ENCODE peak calls at places on chromosomes 4 and X, in nine cellular contexts. One of them, this sample, is unnamed.

GRCh38 chr4:158811216-158811540 is 42.4 kb downstream of the FNIP2 start:
- DNase-seq in activated T-cell treated with anti-CD3 and anti-CD28 coated beads, Interleukin-2, amount 50 U/mL, for 1 hour: no peak
- DNase-seq in kidney glomerular epithelial cell: no peak
- DNase-seq in CD4-positive, alpha-beta T cell: no peak
- DNase-seq in aorta: no peak
- DNase-seq in AG09309: no peak
- DNase-seq in cardiac muscle cell: no peak
- DNase-seq in Peyer's patch: no peak
- DNase-seq in CD8-positive, alpha-beta memory T cell: no peak
- DNase-seq in this sample: no peak

GRCh38 chr4:89800012-89800516 is 36.9 kb downstream of the SNCA start:
- DNase-seq in aorta: no peak
- DNase-seq in Peyer's patch: no peak
- DNase-seq in activated T-cell treated with anti-CD3 and anti-CD28 coated beads, Interleukin-2, amount 50 U/mL, for 1 hour: no peak
- DNase-seq in CD4-positive, alpha-beta T cell: no peak
- DNase-seq in cardiac muscle cell: peak
- DNase-seq in CD8-positive, alpha-beta memory T cell: no peak
- DNase-seq in AG09309: no peak
- DNase-seq in kidney glomerular epithelial cell: no peak
- DNase-seq in this sample: no peak

GRCh38 chrX:55486736-55487135 is 2.9 kb downstream of the USP51 start:
- DNase-seq in CD8-positive, alpha-beta memory T cell: no peak
- DNase-seq in AG09309: no peak
- DNase-seq in activated T-cell treated with anti-CD3 and anti-CD28 coated beads, Interleukin-2, amount 50 U/mL, for 1 hour: no peak
- DNase-seq in Peyer's patch: no peak
- DNase-seq in kidney glomerular epithelial cell: no peak
- DNase-seq in cardiac muscle cell: peak
- DNase-seq in aorta: no peak
- DNase-seq in CD4-positive, alpha-beta T cell: no peak
- DNase-seq in this sample: peak

GRCh38 chrX:72123471-72124185 is 8.1 kb downstream of the RTL5 start:
- DNase-seq in activated T-cell treated with anti-CD3 and anti-CD28 coated beads, Interleukin-2, amount 50 U/mL, for 1 hour: no peak
- DNase-seq in CD4-positive, alpha-beta T cell: no peak
- DNase-seq in CD8-positive, alpha-beta memory T cell: no peak
- DNase-seq in cardiac muscle cell: peak
- DNase-seq in Peyer's patch: no peak
- DNase-seq in aorta: no peak
- DNase-seq in AG09309: no peak
- DNase-seq in kidney glomerular epithelial cell: no peak
- DNase-seq in this sample: no peak

GRCh38 chrX:153829549-153829798 is 870 bp downstream of the PDZD4 start:
- DNase-seq in Peyer's patch: no peak
- DNase-seq in cardiac muscle cell: no peak
- DNase-seq in CD4-positive, alpha-beta T cell: no peak
- DNase-seq in AG09309: no peak
- DNase-seq in activated T-cell treated with anti-CD3 and anti-CD28 coated beads, Interleukin-2, amount 50 U/mL, for 1 hour: no peak
- DNase-seq in CD8-positive, alpha-beta memory T cell: no peak
- DNase-seq in aorta: peak
- DNase-seq in kidney glomerular epithelial cell: no peak
- DNase-seq in this sample: no peak

GRCh38 chrX:47571896-47572295 is 10.3 kb upstream of the TIMP1 start:
- DNase-seq in Peyer's patch: no peak
- DNase-seq in CD8-positive, alpha-beta memory T cell: no peak
- DNase-seq in kidney glomerular epithelial cell: no peak
- DNase-seq in activated T-cell treated with anti-CD3 and anti-CD28 coated beads, Interleukin-2, amount 50 U/mL, for 1 hour: no peak
- DNase-seq in AG09309: no peak
- DNase-seq in cardiac muscle cell: no peak
- DNase-seq in CD4-positive, alpha-beta T cell: no peak
- DNase-seq in aorta: peak
- DNase-seq in this sample: no peak

GRCh38 chrX:49761481-49761880 is 65.7 kb upstream of the PAGE1 start:
- DNase-seq in Peyer's patch: no peak
- DNase-seq in aorta: no peak
- DNase-seq in activated T-cell treated with anti-CD3 and anti-CD28 coated beads, Interleukin-2, amount 50 U/mL, for 1 hour: no peak
- DNase-seq in CD8-positive, alpha-beta memory T cell: no peak
- DNase-seq in cardiac muscle cell: peak
- DNase-seq in AG09309: no peak
- DNase-seq in CD4-positive, alpha-beta T cell: no peak
- DNase-seq in kidney glomerular epithelial cell: no peak
- DNase-seq in this sample: no peak

GRCh38 chrX:102138064-102138463 is 4.2 kb downstream of the TCEAL6 start:
- DNase-seq in aorta: no peak
- DNase-seq in CD4-positive, alpha-beta T cell: no peak
- DNase-seq in AG09309: no peak
- DNase-seq in CD8-positive, alpha-beta memory T cell: no peak
- DNase-seq in kidney glomerular epithelial cell: no peak
- DNase-seq in activated T-cell treated with anti-CD3 and anti-CD28 coated beads, Interleukin-2, amount 50 U/mL, for 1 hour: no peak
- DNase-seq in cardiac muscle cell: no peak
- DNase-seq in Peyer's patch: no peak
- DNase-seq in this sample: no peak

GRCh38 chr4:80072607-80073361 is at the start of gene ANTXR2:
- DNase-seq in CD8-positive, alpha-beta memory T cell: peak
- DNase-seq in cardiac muscle cell: peak
- DNase-seq in kidney glomerular epithelial cell: peak
- DNase-seq in activated T-cell treated with anti-CD3 and anti-CD28 coated beads, Interleukin-2, amount 50 U/mL, for 1 hour: peak
- DNase-seq in AG09309: peak
- DNase-seq in Peyer's patch: peak
- DNase-seq in aorta: peak
- DNase-seq in CD4-positive, alpha-beta T cell: peak
- DNase-seq in this sample: peak

GRCh38 chr4:94827481-94828110 is 69.8 kb downstream of the BMPR1B start:
- DNase-seq in CD4-positive, alpha-beta T cell: no peak
- DNase-seq in kidney glomerular epithelial cell: peak
- DNase-seq in cardiac muscle cell: peak
- DNase-seq in Peyer's patch: no peak
- DNase-seq in activated T-cell treated with anti-CD3 and anti-CD28 coated beads, Interleukin-2, amount 50 U/mL, for 1 hour: no peak
- DNase-seq in aorta: no peak
- DNase-seq in CD8-positive, alpha-beta memory T cell: no peak
- DNase-seq in AG09309: peak
- DNase-seq in this sample: no peak

GRCh38 chr4:140025470-140025869 is 128.5 kb downstream of the MAML3 start:
- DNase-seq in CD4-positive, alpha-beta T cell: no peak
- DNase-seq in aorta: no peak
- DNase-seq in kidney glomerular epithelial cell: no peak
- DNase-seq in cardiac muscle cell: no peak
- DNase-seq in AG09309: no peak
- DNase-seq in activated T-cell treated with anti-CD3 and anti-CD28 coated beads, Interleukin-2, amount 50 U/mL, for 1 hour: no peak
- DNase-seq in CD8-positive, alpha-beta memory T cell: no peak
- DNase-seq in Peyer's patch: no peak
- DNase-seq in this sample: no peak

GRCh38 chr4:149371021-149371420 is 444.6 kb downstream of the IQCM start:
- DNase-seq in CD4-positive, alpha-beta T cell: no peak
- DNase-seq in kidney glomerular epithelial cell: peak
- DNase-seq in AG09309: peak
- DNase-seq in cardiac muscle cell: peak
- DNase-seq in CD8-positive, alpha-beta memory T cell: no peak
- DNase-seq in Peyer's patch: no peak
- DNase-seq in aorta: no peak
- DNase-seq in activated T-cell treated with anti-CD3 and anti-CD28 coated beads, Interleukin-2, amount 50 U/mL, for 1 hour: no peak
- DNase-seq in this sample: no peak

GRCh38 chr4:15690020-15690809 is 8.6 kb downstream of the FAM200B start:
- DNase-seq in kidney glomerular epithelial cell: peak
- DNase-seq in CD4-positive, alpha-beta T cell: no peak
- DNase-seq in cardiac muscle cell: peak
- DNase-seq in activated T-cell treated with anti-CD3 and anti-CD28 coated beads, Interleukin-2, amount 50 U/mL, for 1 hour: no peak
- DNase-seq in Peyer's patch: no peak
- DNase-seq in aorta: no peak
- DNase-seq in CD8-positive, alpha-beta memory T cell: no peak
- DNase-seq in AG09309: peak
- DNase-seq in this sample: no peak

GRCh38 chrX:42540150-42540549 is 237.8 kb downstream of the PPP1R2C start:
- DNase-seq in activated T-cell treated with anti-CD3 and anti-CD28 coated beads, Interleukin-2, amount 50 U/mL, for 1 hour: no peak
- DNase-seq in CD4-positive, alpha-beta T cell: no peak
- DNase-seq in CD8-positive, alpha-beta memory T cell: no peak
- DNase-seq in aorta: no peak
- DNase-seq in AG09309: no peak
- DNase-seq in cardiac muscle cell: no peak
- DNase-seq in kidney glomerular epithelial cell: no peak
- DNase-seq in Peyer's patch: no peak
- DNase-seq in this sample: no peak

GRCh38 chr4:81469774-81470455 is 1.8 kb downstream of the RASGEF1B start:
- DNase-seq in AG09309: no peak
- DNase-seq in CD8-positive, alpha-beta memory T cell: no peak
- DNase-seq in CD4-positive, alpha-beta T cell: no peak
- DNase-seq in kidney glomerular epithelial cell: peak
- DNase-seq in activated T-cell treated with anti-CD3 and anti-CD28 coated beads, Interleukin-2, amount 50 U/mL, for 1 hour: no peak
- DNase-seq in Peyer's patch: no peak
- DNase-seq in aorta: no peak
- DNase-seq in cardiac muscle cell: no peak
- DNase-seq in this sample: no peak

GRCh38 chr4:134777626-134778025 is 576.0 kb upstream of the PABPC4L start:
- DNase-seq in kidney glomerular epithelial cell: peak
- DNase-seq in CD4-positive, alpha-beta T cell: no peak
- DNase-seq in cardiac muscle cell: peak
- DNase-seq in Peyer's patch: no peak
- DNase-seq in activated T-cell treated with anti-CD3 and anti-CD28 coated beads, Interleukin-2, amount 50 U/mL, for 1 hour: no peak
- DNase-seq in CD8-positive, alpha-beta memory T cell: no peak
- DNase-seq in AG09309: no peak
- DNase-seq in aorta: no peak
- DNase-seq in this sample: no peak

GRCh38 chr4:96194993-96195392 is 355.1 kb downstream of the PDHA2 start:
- DNase-seq in Peyer's patch: no peak
- DNase-seq in CD8-positive, alpha-beta memory T cell: no peak
- DNase-seq in activated T-cell treated with anti-CD3 and anti-CD28 coated beads, Interleukin-2, amount 50 U/mL, for 1 hour: no peak
- DNase-seq in cardiac muscle cell: no peak
- DNase-seq in AG09309: no peak
- DNase-seq in kidney glomerular epithelial cell: no peak
- DNase-seq in aorta: no peak
- DNase-seq in CD4-positive, alpha-beta T cell: no peak
- DNase-seq in this sample: no peak

GRCh38 chrX:154541896-154542722 is 4.5 kb downstream of the G6PD start:
- DNase-seq in activated T-cell treated with anti-CD3 and anti-CD28 coated beads, Interleukin-2, amount 50 U/mL, for 1 hour: no peak
- DNase-seq in CD8-positive, alpha-beta memory T cell: peak
- DNase-seq in aorta: peak
- DNase-seq in kidney glomerular epithelial cell: peak
- DNase-seq in Peyer's patch: no peak
- DNase-seq in cardiac muscle cell: peak
- DNase-seq in CD4-positive, alpha-beta T cell: no peak
- DNase-seq in AG09309: peak
- DNase-seq in this sample: peak

GRCh38 chrX:46547857-46548256 is 2.6 kb upstream of the ZNF674 start:
- DNase-seq in aorta: no peak
- DNase-seq in CD8-positive, alpha-beta memory T cell: no peak
- DNase-seq in Peyer's patch: no peak
- DNase-seq in kidney glomerular epithelial cell: peak
- DNase-seq in AG09309: peak
- DNase-seq in activated T-cell treated with anti-CD3 and anti-CD28 coated beads, Interleukin-2, amount 50 U/mL, for 1 hour: no peak
- DNase-seq in CD4-positive, alpha-beta T cell: no peak
- DNase-seq in cardiac muscle cell: peak
- DNase-seq in this sample: no peak

GRCh38 chr4:36388710-36389109 is 107.3 kb downstream of the DTHD1 start:
- DNase-seq in AG09309: no peak
- DNase-seq in aorta: no peak
- DNase-seq in Peyer's patch: no peak
- DNase-seq in CD8-positive, alpha-beta memory T cell: no peak
- DNase-seq in CD4-positive, alpha-beta T cell: no peak
- DNase-seq in kidney glomerular epithelial cell: no peak
- DNase-seq in cardiac muscle cell: no peak
- DNase-seq in activated T-cell treated with anti-CD3 and anti-CD28 coated beads, Interleukin-2, amount 50 U/mL, for 1 hour: no peak
- DNase-seq in this sample: no peak

GRCh38 chrX:111100191-111100590 is 4.2 kb downstream of the PAK3 start:
- DNase-seq in CD4-positive, alpha-beta T cell: no peak
- DNase-seq in Peyer's patch: no peak
- DNase-seq in kidney glomerular epithelial cell: peak
- DNase-seq in aorta: no peak
- DNase-seq in CD8-positive, alpha-beta memory T cell: no peak
- DNase-seq in activated T-cell treated with anti-CD3 and anti-CD28 coated beads, Interleukin-2, amount 50 U/mL, for 1 hour: peak
- DNase-seq in cardiac muscle cell: peak
- DNase-seq in AG09309: no peak
- DNase-seq in this sample: no peak

GRCh38 chr4:104064650-104065577 is 345.1 kb upstream of the TACR3 start:
- DNase-seq in cardiac muscle cell: peak
- DNase-seq in CD8-positive, alpha-beta memory T cell: no peak
- DNase-seq in Peyer's patch: peak
- DNase-seq in kidney glomerular epithelial cell: peak
- DNase-seq in aorta: no peak
- DNase-seq in activated T-cell treated with anti-CD3 and anti-CD28 coated beads, Interleukin-2, amount 50 U/mL, for 1 hour: no peak
- DNase-seq in CD4-positive, alpha-beta T cell: no peak
- DNase-seq in AG09309: no peak
- DNase-seq in this sample: peak

GRCh38 chr4:69025191-69025998 is 70.9 kb upstream of the UGT2B7 start:
- DNase-seq in CD4-positive, alpha-beta T cell: no peak
- DNase-seq in activated T-cell treated with anti-CD3 and anti-CD28 coated beads, Interleukin-2, amount 50 U/mL, for 1 hour: no peak
- DNase-seq in kidney glomerular epithelial cell: peak
- DNase-seq in cardiac muscle cell: no peak
- DNase-seq in Peyer's patch: no peak
- DNase-seq in aorta: no peak
- DNase-seq in CD8-positive, alpha-beta memory T cell: no peak
- DNase-seq in AG09309: no peak
- DNase-seq in this sample: no peak

GRCh38 chrX:48496660-48497059 is 12.1 kb upstream of the PORCN start:
- DNase-seq in CD4-positive, alpha-beta T cell: no peak
- DNase-seq in AG09309: no peak
- DNase-seq in cardiac muscle cell: no peak
- DNase-seq in Peyer's patch: no peak
- DNase-seq in kidney glomerular epithelial cell: no peak
- DNase-seq in aorta: peak
- DNase-seq in activated T-cell treated with anti-CD3 and anti-CD28 coated beads, Interleukin-2, amount 50 U/mL, for 1 hour: no peak
- DNase-seq in CD8-positive, alpha-beta memory T cell: no peak
- DNase-seq in this sample: no peak

GRCh38 chrX:100643943-100644587 is at the start of gene SRPX2:
- DNase-seq in activated T-cell treated with anti-CD3 and anti-CD28 coated beads, Interleukin-2, amount 50 U/mL, for 1 hour: no peak
- DNase-seq in aorta: no peak
- DNase-seq in cardiac muscle cell: peak
- DNase-seq in Peyer's patch: no peak
- DNase-seq in kidney glomerular epithelial cell: peak
- DNase-seq in AG09309: peak
- DNase-seq in CD4-positive, alpha-beta T cell: no peak
- DNase-seq in CD8-positive, alpha-beta memory T cell: no peak
- DNase-seq in this sample: peak

GRCh38 chrX:101550825-101551767 is 749 bp downstream of the ARMCX1 start:
- DNase-seq in CD4-positive, alpha-beta T cell: no peak
- DNase-seq in aorta: peak
- DNase-seq in cardiac muscle cell: peak
- DNase-seq in activated T-cell treated with anti-CD3 and anti-CD28 coated beads, Interleukin-2, amount 50 U/mL, for 1 hour: no peak
- DNase-seq in kidney glomerular epithelial cell: peak
- DNase-seq in AG09309: no peak
- DNase-seq in Peyer's patch: peak
- DNase-seq in CD8-positive, alpha-beta memory T cell: no peak
- DNase-seq in this sample: peak

GRCh38 chr4:16582036-16582435 is 316.4 kb downstream of the LDB2 start:
- DNase-seq in kidney glomerular epithelial cell: no peak
- DNase-seq in Peyer's patch: no peak
- DNase-seq in cardiac muscle cell: no peak
- DNase-seq in AG09309: no peak
- DNase-seq in CD4-positive, alpha-beta T cell: no peak
- DNase-seq in aorta: no peak
- DNase-seq in activated T-cell treated with anti-CD3 and anti-CD28 coated beads, Interleukin-2, amount 50 U/mL, for 1 hour: no peak
- DNase-seq in CD8-positive, alpha-beta memory T cell: no peak
- DNase-seq in this sample: no peak

GRCh38 chr4:143406523-143406922 is 69.8 kb downstream of the GAB1 start:
- DNase-seq in Peyer's patch: no peak
- DNase-seq in activated T-cell treated with anti-CD3 and anti-CD28 coated beads, Interleukin-2, amount 50 U/mL, for 1 hour: no peak
- DNase-seq in AG09309: no peak
- DNase-seq in kidney glomerular epithelial cell: no peak
- DNase-seq in CD4-positive, alpha-beta T cell: no peak
- DNase-seq in cardiac muscle cell: peak
- DNase-seq in aorta: peak
- DNase-seq in CD8-positive, alpha-beta memory T cell: no peak
- DNase-seq in this sample: peak

GRCh38 chr4:77154074-77154473 is 2.9 kb upstream of the CCNG2 start:
- DNase-seq in CD8-positive, alpha-beta memory T cell: no peak
- DNase-seq in activated T-cell treated with anti-CD3 and anti-CD28 coated beads, Interleukin-2, amount 50 U/mL, for 1 hour: no peak
- DNase-seq in aorta: no peak
- DNase-seq in cardiac muscle cell: no peak
- DNase-seq in Peyer's patch: no peak
- DNase-seq in kidney glomerular epithelial cell: no peak
- DNase-seq in CD4-positive, alpha-beta T cell: no peak
- DNase-seq in AG09309: no peak
- DNase-seq in this sample: no peak

GRCh38 chrX:40151211-40152172 is 53.7 kb upstream of the BCOR start:
- DNase-seq in AG09309: no peak
- DNase-seq in Peyer's patch: no peak
- DNase-seq in cardiac muscle cell: no peak
- DNase-seq in CD8-positive, alpha-beta memory T cell: no peak
- DNase-seq in activated T-cell treated with anti-CD3 and anti-CD28 coated beads, Interleukin-2, amount 50 U/mL, for 1 hour: no peak
- DNase-seq in aorta: no peak
- DNase-seq in kidney glomerular epithelial cell: no peak
- DNase-seq in CD4-positive, alpha-beta T cell: no peak
- DNase-seq in this sample: no peak

GRCh38 chrX:87728459-87728858 is 210.9 kb downstream of the KLHL4 start:
- DNase-seq in activated T-cell treated with anti-CD3 and anti-CD28 coated beads, Interleukin-2, amount 50 U/mL, for 1 hour: no peak
- DNase-seq in aorta: no peak
- DNase-seq in CD8-positive, alpha-beta memory T cell: no peak
- DNase-seq in CD4-positive, alpha-beta T cell: no peak
- DNase-seq in Peyer's patch: no peak
- DNase-seq in cardiac muscle cell: no peak
- DNase-seq in kidney glomerular epithelial cell: no peak
- DNase-seq in AG09309: no peak
- DNase-seq in this sample: no peak

This sample was measured in sciatic nerve.